ENCODE peak calls at places on chromosome 1, in eight cellular contexts. H is activated effector memory CD4-positive, alpha-beta T cell treated with anti-CD3 and anti-CD28 coated beads, Interleukin-2, amount 50 U/mL, for 16 hours; E is amygdala; W is stimulated activated CD4-positive, alpha-beta T cell treated with anti-CD3 and anti-CD28 coated beads, Interleukin-1b, Interleukin-23, amount 100 ng/mL, for 24 hours; N is H9; Y is left lung; Z is lung; D is GM03348. K is an unnamed sample.
A peak's percentile ranks its signal among the peaks of the same experiment; 100 is the strongest.

GRCh38 chr1:70720133-70720920 is 309.3 kb downstream of the CTH start:
- DNase-seq in H (no peak), D (no peak), W (no peak), Z (no peak), Y (no peak), E (no peak), N (no peak), K (no peak)

GRCh38 chr1:116167625-116168276 is 56.6 kb downstream of the MAB21L3 start:
- DNase-seq in Z (no peak), D (peak; percentile 33), Y (peak; percentile 80), H (no peak), W (no peak), N (peak; percentile 50), E (no peak), K (no peak)

GRCh38 chr1:207952617-207953542 is 42.0 kb upstream of the CD34 start:
- DNase-seq in Z (no peak), H (no peak), E (no peak), N (no peak), W (no peak), D (no peak), Y (no peak), K (no peak)

GRCh38 chr1:226362891-226363447 is 44.9 kb downstream of the PARP1 start:
- DNase-seq in Z (no peak), N (no peak), H (no peak), W (no peak), D (no peak), Y (no peak), E (no peak), K (no peak)

GRCh38 chr1:155128755-155129473 is 1.2 kb downstream of the EFNA1 start:
- DNase-seq in H (no peak), D (no peak), E (peak; percentile 40), N (peak; percentile 49), Y (no peak), W (no peak), Z (no peak), K (no peak)

GRCh38 chr1:101905298-101905794 is 91.4 kb downstream of the OLFM3 start:
- DNase-seq in H (no peak), W (no peak), N (no peak), Z (no peak), D (no peak), E (no peak), Y (no peak), K (no peak)

GRCh38 chr1:24720152-24720551 is 25.1 kb upstream of the CLIC4 start:
- DNase-seq in D (peak; percentile 80), Z (peak; percentile 75), H (no peak), Y (peak; percentile 81), N (no peak), E (peak; percentile 21), W (no peak), K (no peak)

GRCh38 chr1:11053758-11054137 is 6.1 kb downstream of the SRM start:
- DNase-seq in Y (no peak), D (peak; percentile 53), H (no peak), Z (no peak), W (no peak), E (no peak), N (peak; percentile 79), K (no peak)

GRCh38 chr1:6803357-6803756 is 18.1 kb downstream of the CAMTA1 start:
- DNase-seq in H (no peak), Z (no peak), N (no peak), D (peak; percentile 10), Y (no peak), W (no peak), E (no peak), K (no peak)

GRCh38 chr1:232463226-232463625 is 166.7 kb downstream of the SIPA1L2 start:
- DNase-seq in Y (no peak), W (no peak), N (no peak), Z (no peak), E (no peak), H (no peak), D (no peak), K (no peak)

GRCh38 chr1:25695066-25695990 is 78.7 kb downstream of the MAN1C1 start:
- DNase-seq in Z (peak; percentile 83), H (peak; percentile 14), N (peak; percentile 75), Y (no peak), E (no peak), D (peak; percentile 88), W (no peak), K (no peak)

GRCh38 chr1:54663723-54664122 is 22.1 kb downstream of the MROH7 start:
- DNase-seq in Z (no peak), H (no peak), E (no peak), D (no peak), Y (no peak), N (no peak), W (no peak), K (no peak)

GRCh38 chr1:15739745-15740144 is 2.6 kb upstream of the TMEM82 start:
- DNase-seq in E (no peak), W (no peak), H (no peak), D (no peak), Y (no peak), Z (no peak), N (no peak), K (no peak)

GRCh38 chr1:92527670-92528069 is 40.9 kb upstream of the GFI1 start:
- DNase-seq in W (no peak), Z (no peak), N (no peak), D (no peak), H (no peak), Y (no peak), E (no peak), K (no peak)

GRCh38 chr1:15354580-15354965 is 55.1 kb upstream of the EFHD2 start:
- DNase-seq in W (no peak), E (no peak), H (no peak), D (peak; percentile 51), N (no peak), Z (no peak), Y (no peak), K (no peak)

GRCh38 chr1:25804964-25805862 is 5.2 kb downstream of the SELENON start:
- DNase-seq in E (no peak), Y (no peak), D (no peak), Z (no peak), N (no peak), H (no peak), W (no peak), K (no peak)

GRCh38 chr1:54299037-54299436 is 99.1 kb downstream of the MRPL37 start:
- DNase-seq in N (no peak), Z (no peak), W (no peak), H (no peak), E (no peak), D (no peak), Y (no peak), K (no peak)

GRCh38 chr1:244970236-244970652 is 105.9 kb upstream of the HNRNPU start:
- DNase-seq in W (no peak), H (peak; percentile 89), Y (peak; percentile 94), E (no peak), Z (peak; percentile 80), N (peak; percentile 91), D (no peak), K (peak; percentile 81)

GRCh38 chr1:54965624-54966340 is 14.6 kb upstream of the TMEM61 start:
- DNase-seq in E (no peak), W (no peak), D (no peak), N (no peak), Y (no peak), Z (peak; percentile 67), H (no peak), K (no peak)

GRCh38 chr1:15963363-15963967 is 12.4 kb downstream of the ZBTB17 start:
- DNase-seq in Z (no peak), N (no peak), Y (no peak), H (peak; percentile 58), D (no peak), E (no peak), W (no peak), K (no peak)

GRCh38 chr1:43274125-43274803 is 4.5 kb downstream of the TMEM125 start:
- DNase-seq in D (no peak), W (peak; percentile 6), N (peak; percentile 57), Z (peak; percentile 57), Y (no peak), H (peak; percentile 64), E (no peak), K (peak; percentile 30)

K was measured in NCI-H774.